ENCODE peak calls at places on chromosomes 16 and 17, in ten cellular contexts. O is SJSA1; V is mucosa of descending colon; R is foreskin fibroblast; Q is transverse colon; F is naive thymus-derived CD4-positive, alpha-beta T cell; G is upper lobe of right lung; Z is H1; U is aorta; L is keratinocyte. A is an unnamed sample.

GRCh38 chr17:50397111-50397918 is at the start of gene LRRC59:
- DNase-seq in O (peak), V (peak), R (peak), Q (peak), F (peak), G (peak), Z (peak), U (peak), L (no peak), A (peak)

GRCh38 chr17:40290629-40291296 is 3.1 kb downstream of the CDC6 start:
- DNase-seq in O (peak), V (peak), R (peak), Q (peak), F (peak), G (no peak), Z (no peak), U (no peak), L (peak), A (no peak)

GRCh38 chr16:48365030-48365600 is 20.1 kb downstream of the SIAH1 start:
- DNase-seq in O (no peak), V (peak), R (no peak), Q (no peak), F (no peak), G (no peak), Z (no peak), U (no peak), L (no peak), A (no peak)

GRCh38 chr17:19317359-19318095 is 45.0 kb downstream of the B9D1 start:
- DNase-seq in O (peak), V (peak), R (peak), Q (peak), F (no peak), G (peak), Z (peak), U (no peak), L (no peak), A (peak)

GRCh38 chr16:80387308-80387921 is 153.4 kb upstream of the DYNLRB2 start:
- DNase-seq in O (no peak), V (no peak), R (no peak), Q (no peak), F (no peak), G (no peak), Z (no peak), U (no peak), L (no peak), A (no peak)

GRCh38 chr17:29569245-29569950 is 897 bp downstream of the TP53I13 start:
- DNase-seq in O (peak), V (no peak), R (no peak), Q (no peak), F (no peak), G (peak), Z (no peak), U (peak), L (no peak), A (no peak)

GRCh38 chr17:79949646-79950292 is 85.9 kb downstream of the TBC1D16 start:
- DNase-seq in O (peak), V (no peak), R (no peak), Q (no peak), F (no peak), G (peak), Z (peak), U (no peak), L (no peak), A (peak)

GRCh38 chr17:81811705-81812570 is 8.0 kb downstream of the GCGR start:
- DNase-seq in O (no peak), V (no peak), R (no peak), Q (no peak), F (no peak), G (no peak), Z (no peak), U (no peak), L (no peak), A (no peak)

GRCh38 chr16:47849736-47850135 is 306.1 kb downstream of the ABCC12 start:
- DNase-seq in O (no peak), V (no peak), R (no peak), Q (no peak), F (no peak), G (no peak), Z (no peak), U (no peak), L (no peak), A (no peak)

GRCh38 chr16:12231666-12232065 is 255.1 kb downstream of the SNX29 start:
- DNase-seq in O (no peak), V (no peak), R (peak), Q (no peak), F (no peak), G (no peak), Z (no peak), U (no peak), L (no peak), A (no peak)

GRCh38 chr17:39665642-39666221 is 583 bp downstream of the TCAP start:
- DNase-seq in O (no peak), V (peak), R (no peak), Q (no peak), F (no peak), G (no peak), Z (no peak), U (no peak), L (no peak), A (no peak)

GRCh38 chr17:16929281-16929680 is 42.6 kb downstream of the TNFRSF13B start:
- DNase-seq in O (no peak), V (no peak), R (no peak), Q (no peak), F (peak), G (peak), Z (no peak), U (no peak), L (no peak), A (no peak)

GRCh38 chr17:67602974-67603373 is 114.8 kb upstream of the NOL11 start:
- DNase-seq in O (no peak), V (peak), R (peak), Q (peak), F (peak), G (no peak), Z (peak), U (no peak), L (no peak), A (peak)

GRCh38 chr16:82738699-82739098 is 111.9 kb downstream of the CDH13 start:
- DNase-seq in O (no peak), V (no peak), R (no peak), Q (no peak), F (no peak), G (no peak), Z (no peak), U (no peak), L (no peak), A (no peak)

GRCh38 chr17:65345261-65346060 is 208.3 kb downstream of the RGS9 start:
- DNase-seq in O (no peak), V (no peak), R (no peak), Q (no peak), F (peak), G (no peak), Z (no peak), U (no peak), L (no peak), A (no peak)

GRCh38 chr17:70855401-70856054 is 686.2 kb downstream of the KCNJ2 start:
- DNase-seq in O (no peak), V (no peak), R (peak), Q (no peak), F (no peak), G (no peak), Z (no peak), U (no peak), L (no peak), A (no peak)

GRCh38 chr16:82083710-82084353 is 48.8 kb downstream of the HSD17B2 start:
- DNase-seq in O (no peak), V (peak), R (no peak), Q (no peak), F (no peak), G (no peak), Z (no peak), U (no peak), L (no peak), A (no peak)

GRCh38 chr17:81279278-81280073 is 15.6 kb downstream of the SLC38A10 start:
- DNase-seq in O (no peak), V (no peak), R (no peak), Q (no peak), F (no peak), G (no peak), Z (no peak), U (no peak), L (no peak), A (no peak)

GRCh38 chr17:2075336-2076056 is 20.6 kb downstream of the HIC1 start:
- DNase-seq in O (peak), V (no peak), R (no peak), Q (no peak), F (no peak), G (no peak), Z (no peak), U (peak), L (no peak), A (no peak)

GRCh38 chr17:64531955-64532371 is 25.2 kb downstream of the CEP95 start:
- DNase-seq in O (no peak), V (no peak), R (no peak), Q (no peak), F (no peak), G (no peak), Z (no peak), U (no peak), L (no peak), A (no peak)

GRCh38 chr16:10210979-10211378 is 28.8 kb upstream of the GRIN2A start:
- DNase-seq in O (no peak), V (no peak), R (no peak), Q (no peak), F (no peak), G (no peak), Z (no peak), U (no peak), L (no peak), A (no peak)

GRCh38 chr17:54891176-54891821 is 9.4 kb upstream of the TOM1L1 start:
- DNase-seq in O (peak), V (peak), R (peak), Q (no peak), F (no peak), G (no peak), Z (no peak), U (no peak), L (no peak), A (peak)

GRCh38 chr16:79155904-79156303 is 444.6 kb downstream of the MAF start:
- DNase-seq in O (no peak), V (no peak), R (no peak), Q (no peak), F (no peak), G (no peak), Z (no peak), U (no peak), L (no peak), A (no peak)

GRCh38 chr16:54426550-54426843 is 139.9 kb upstream of the IRX3 start:
- DNase-seq in O (no peak), V (no peak), R (no peak), Q (no peak), F (no peak), G (no peak), Z (no peak), U (no peak), L (no peak), A (no peak)

GRCh38 chr17:80108321-80108971 is 7.1 kb downstream of the GAA start:
- DNase-seq in O (peak), V (no peak), R (no peak), Q (no peak), F (no peak), G (peak), Z (no peak), U (no peak), L (no peak), A (no peak)

GRCh38 chr17:78781339-78782304 is at the start of gene CYTH1:
- DNase-seq in O (no peak), V (peak), R (no peak), Q (peak), F (peak), G (peak), Z (no peak), U (peak), L (no peak), A (peak)

GRCh38 chr17:64780096-64781012 is 118.2 kb upstream of the SMURF2 start:
- DNase-seq in O (peak), V (peak), R (no peak), Q (peak), F (peak), G (peak), Z (no peak), U (peak), L (no peak), A (no peak)

GRCh38 chr16:46918905-46919792 is 35.0 kb downstream of the GPT2 start:
- DNase-seq in O (no peak), V (peak), R (no peak), Q (peak), F (no peak), G (no peak), Z (no peak), U (no peak), L (no peak), A (peak)

GRCh38 chr16:14110728-14111251 is 39.7 kb downstream of the MRTFB start:
- DNase-seq in O (no peak), V (no peak), R (no peak), Q (no peak), F (no peak), G (no peak), Z (no peak), U (no peak), L (no peak), A (no peak)

GRCh38 chr17:56000411-56000810 is 152.9 kb upstream of the ANKFN1 start:
- DNase-seq in O (no peak), V (no peak), R (no peak), Q (no peak), F (no peak), G (no peak), Z (no peak), U (no peak), L (no peak), A (no peak)

GRCh38 chr17:55996826-55997225 is 156.4 kb upstream of the ANKFN1 start:
- DNase-seq in O (no peak), V (no peak), R (no peak), Q (no peak), F (no peak), G (no peak), Z (no peak), U (no peak), L (no peak), A (no peak)
- H3K4me3 ChIP-seq in O (no peak), V (no peak), R (no peak), Q (no peak), F (no peak), G (no peak), Z (no peak), U (no peak), L (no peak), A (no peak)

DNA sequence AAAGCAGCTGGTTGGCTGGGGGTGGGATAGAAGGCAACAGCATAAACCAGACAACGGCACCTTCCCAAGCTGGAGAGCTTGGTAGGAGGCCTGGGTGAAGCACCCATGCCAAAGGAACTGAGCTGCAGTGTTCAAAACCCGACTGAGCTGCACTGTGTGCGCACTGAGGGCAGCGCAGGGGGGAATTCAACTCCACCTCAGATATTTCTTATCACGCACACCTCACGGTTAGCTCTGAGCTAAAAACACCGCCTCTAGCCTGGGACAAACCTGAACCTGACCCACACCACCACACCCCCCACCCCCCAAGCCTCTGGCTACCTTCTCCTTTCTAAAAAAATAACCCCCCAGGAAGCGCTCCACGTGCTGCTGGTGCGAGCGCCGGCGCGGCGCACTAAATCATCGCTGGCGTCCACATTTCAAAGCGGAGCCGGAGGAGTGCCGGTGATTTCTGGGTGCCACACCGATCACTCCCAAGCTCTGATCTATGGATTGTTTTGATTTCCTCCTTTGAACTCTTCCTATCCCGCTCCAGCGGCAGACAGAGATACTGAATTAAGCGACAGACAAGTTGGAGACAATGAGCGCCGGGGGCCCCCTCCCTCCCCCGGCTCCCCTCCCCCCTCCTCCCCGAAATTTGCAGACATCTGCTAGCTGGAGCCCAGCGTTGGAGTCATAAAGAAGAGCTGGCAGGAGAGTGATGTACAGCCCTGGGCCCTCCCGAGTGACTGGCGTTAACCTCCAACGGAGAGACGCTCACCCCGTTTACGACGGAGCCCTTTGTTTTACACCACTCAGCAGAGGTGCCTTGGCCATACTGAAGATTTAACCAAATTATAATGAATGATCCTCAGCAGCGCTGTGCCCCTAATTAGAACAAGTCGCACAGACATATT is 85.0 kb downstream of the NOG start:
- DNase-seq in O (no peak), V (no peak), R (no peak), Q (no peak), F (peak), G (no peak), Z (no peak), U (no peak), L (no peak), A (peak)
- H3K4me3 ChIP-seq in O (no peak), V (no peak), R (peak), Q (no peak), F (peak), G (peak), Z (peak), U (no peak), L (peak), A (no peak)

GRCh38 chr17:38564254-38564605 is 41.5 kb downstream of the SRCIN1 start:
- DNase-seq in O (no peak), V (no peak), R (no peak), Q (no peak), F (no peak), G (no peak), Z (no peak), U (no peak), L (no peak), A (no peak)
- H3K4me3 ChIP-seq in O (no peak), V (no peak), R (no peak), Q (no peak), F (no peak), G (no peak), Z (peak), U (no peak), L (no peak), A (no peak)

GRCh38 chr16:29821663-29822115 is 1.4 kb downstream of the MVP start:
- DNase-seq in O (peak), V (peak), R (peak), Q (peak), F (no peak), G (no peak), Z (no peak), U (peak), L (no peak), A (no peak)
- H3K4me3 ChIP-seq in O (peak), V (no peak), R (peak), Q (peak), F (peak), G (peak), Z (no peak), U (peak), L (peak), A (no peak)

GRCh38 chr17:72151565-72152391 is 31.0 kb downstream of the SOX9 start:
- DNase-seq in O (peak), V (peak), R (peak), Q (peak), F (no peak), G (peak), Z (no peak), U (peak), L (no peak), A (peak)
- H3K4me3 ChIP-seq in O (no peak), V (no peak), R (no peak), Q (no peak), F (no peak), G (no peak), Z (no peak), U (no peak), L (no peak), A (no peak)

DNA sequence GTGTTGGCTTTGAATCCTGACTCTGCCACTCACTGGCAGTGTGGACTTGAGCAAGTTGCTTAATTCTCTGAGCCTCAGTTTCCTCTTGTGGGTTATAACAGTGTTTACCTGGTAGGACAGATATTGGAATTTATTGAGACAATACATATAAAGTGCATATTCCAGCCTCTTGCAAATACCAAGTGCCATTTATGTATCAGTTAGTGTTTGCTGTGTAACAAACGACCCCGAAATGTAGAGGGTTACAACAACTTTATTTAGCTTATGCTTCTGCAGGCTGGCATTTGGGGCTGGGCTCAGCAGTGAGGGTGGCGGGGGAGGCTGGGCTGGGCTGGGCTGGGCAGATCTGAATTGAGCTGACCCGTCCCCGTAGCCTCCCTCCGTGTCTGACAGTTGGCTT is 42.4 kb upstream of the IL21R start:
- DNase-seq in O (no peak), V (no peak), R (no peak), Q (no peak), F (no peak), G (no peak), Z (no peak), U (no peak), L (no peak), A (no peak)
- H3K4me3 ChIP-seq in O (no peak), V (no peak), R (no peak), Q (no peak), F (no peak), G (no peak), Z (no peak), U (no peak), L (no peak), A (no peak)

GRCh38 chr16:4111748-4112696 is 4.2 kb downstream of the ADCY9 start:
- DNase-seq in O (no peak), V (peak), R (no peak), Q (peak), F (no peak), G (no peak), Z (no peak), U (peak), L (no peak), A (no peak)
- H3K4me3 ChIP-seq in O (peak), V (no peak), R (peak), Q (no peak), F (no peak), G (peak), Z (no peak), U (peak), L (peak), A (no peak)

GRCh38 chr17:33580215-33580614 is 287.1 kb upstream of the ASIC2 start:
- DNase-seq in O (no peak), V (no peak), R (no peak), Q (no peak), F (no peak), G (no peak), Z (no peak), U (no peak), L (no peak), A (no peak)
- H3K4me3 ChIP-seq in O (no peak), V (no peak), R (no peak), Q (no peak), F (no peak), G (no peak), Z (no peak), U (no peak), L (no peak), A (no peak)

DNA sequence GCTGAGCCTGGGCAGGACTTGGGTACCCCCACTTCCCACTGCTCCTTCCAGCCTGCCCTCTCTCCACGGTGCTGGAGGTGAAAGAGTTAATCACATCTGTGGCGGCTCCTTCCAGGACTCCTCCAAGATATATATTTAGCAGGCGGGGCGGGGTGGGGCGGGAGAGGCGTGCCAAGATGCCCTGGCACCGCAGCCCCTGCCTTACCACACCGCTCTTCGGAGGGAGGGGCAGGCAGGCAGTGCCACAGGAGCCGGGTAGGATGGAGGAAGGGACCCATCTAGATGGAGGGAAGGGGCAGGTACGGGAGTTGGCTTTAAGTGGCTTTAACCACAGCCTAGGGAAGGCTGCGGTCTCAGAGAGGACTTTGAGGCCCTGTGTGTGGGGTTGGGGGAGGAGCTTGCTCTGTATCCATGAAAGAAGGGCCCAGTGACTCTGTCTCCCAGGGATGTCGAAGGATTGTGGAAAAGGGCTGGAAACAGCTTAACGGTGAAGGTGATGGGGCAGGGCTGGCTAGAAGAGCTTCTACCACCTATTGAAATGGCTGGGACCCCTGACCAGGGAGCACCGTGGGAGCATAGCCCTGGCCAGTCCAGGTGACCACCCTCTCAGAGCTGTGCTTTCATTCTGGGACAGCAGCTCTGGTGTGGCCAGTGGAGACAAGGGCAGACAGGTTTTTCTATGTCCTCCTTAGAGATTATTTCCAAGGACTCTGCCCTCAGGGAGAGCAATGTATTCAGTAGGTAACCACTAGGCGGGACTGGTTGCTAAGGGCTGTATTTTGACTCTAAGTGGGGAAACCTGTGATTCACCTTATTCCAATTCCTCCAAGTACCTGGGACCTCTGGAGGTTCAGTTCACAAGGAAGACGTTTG is 13.0 kb downstream of the GPR142 start:
- DNase-seq in O (no peak), V (peak), R (no peak), Q (peak), F (no peak), G (no peak), Z (no peak), U (no peak), L (peak), A (no peak)
- H3K4me3 ChIP-seq in O (no peak), V (no peak), R (no peak), Q (no peak), F (no peak), G (no peak), Z (no peak), U (no peak), L (no peak), A (no peak)

GRCh38 chr16:67199808-67200198 is 872 bp downstream of the ELMO3 start:
- DNase-seq in O (no peak), V (peak), R (no peak), Q (peak), F (no peak), G (peak), Z (no peak), U (no peak), L (no peak), A (no peak)
- H3K4me3 ChIP-seq in O (no peak), V (peak), R (no peak), Q (no peak), F (no peak), G (peak), Z (peak), U (no peak), L (peak), A (peak)